ENCODE peak calls at places on chromosomes 16 and 17, in five cellular contexts. O, Z, X, D and U are unnamed samples.

GRCh38 chr17:12553625-12554024 is 112.1 kb upstream of the MYOCD start:
- DNase-seq in O (no peak), Z (no peak), X (no peak), D (no peak), U (no peak)

GRCh38 chr17:59165933-59166342 is 10.4 kb downstream of the PRR11 start:
- DNase-seq in O (peak; percentile 46), Z (peak; percentile 77), X (peak; percentile 19), D (peak; percentile 51), U (peak; percentile 72)

GRCh38 chr16:81779540-81780320 is 639 bp downstream of the PLCG2 start:
- DNase-seq in O (no peak), Z (no peak), X (no peak), D (peak; percentile 55), U (no peak)

GRCh38 chr17:35184274-35184673 is 9.9 kb downstream of the SLC35G3 start:
- DNase-seq in O (no peak), Z (no peak), X (no peak), D (no peak), U (no peak)

GRCh38 chr17:14352139-14352538 is 51.3 kb downstream of the HS3ST3B1 start:
- DNase-seq in O (no peak), Z (no peak), X (no peak), D (no peak), U (no peak)

GRCh38 chr17:17820046-17820445 is 16.7 kb downstream of the SREBF1 start:
- DNase-seq in O (no peak), Z (no peak), X (no peak), D (no peak), U (no peak)

GRCh38 chr16:89923640-89924297 is 627 bp downstream of the TUBB3 start:
- DNase-seq in O (peak; percentile 64), Z (no peak), X (no peak), D (peak; percentile 61), U (no peak)

GRCh38 chr17:79026345-79027273 is 2.6 kb downstream of the C1QTNF1 start:
- DNase-seq in O (no peak), Z (no peak), X (no peak), D (no peak), U (no peak)

GRCh38 chr17:16215965-16216316 is 607 bp upstream of the NCOR1 start:
- DNase-seq in O (no peak), Z (no peak), X (no peak), D (no peak), U (no peak)

GRCh38 chr17:48012151-48012520 is 25.5 kb downstream of the COPZ2 start:
- DNase-seq in O (peak; percentile 85), Z (no peak), X (peak; percentile 54), D (peak; percentile 84), U (peak; percentile 39)

GRCh38 chr16:22321340-22322001 is 24.3 kb downstream of the POLR3E start:
- DNase-seq in O (peak; percentile 53), Z (peak; percentile 37), X (peak; percentile 64), D (peak; percentile 70), U (peak; percentile 48)

GRCh38 chr17:8100149-8100548 is 12.6 kb upstream of the ALOX12B start:
- DNase-seq in O (no peak), Z (no peak), X (no peak), D (no peak), U (no peak)

GRCh38 chr16:2027024-2028010 is 615 bp downstream of the NHERF2 start:
- DNase-seq in O (peak; percentile 62), Z (no peak), X (no peak), D (no peak), U (no peak)

GRCh38 chr16:27529962-27530361 is 19.8 kb downstream of the GTF3C1 start:
- DNase-seq in O (no peak), Z (no peak), X (no peak), D (no peak), U (no peak)

GRCh38 chr17:58525239-58525638 is 10.8 kb upstream of the MTMR4 start:
- DNase-seq in O (peak; percentile 27), Z (no peak), X (no peak), D (no peak), U (no peak)

GRCh38 chr17:2054262-2054739 is 602 bp upstream of the HIC1 start:
- DNase-seq in O (peak; percentile 52), Z (no peak), X (no peak), D (no peak), U (no peak)

GRCh38 chr17:44933824-44934744 is 13.5 kb downstream of the KIF18B start:
- DNase-seq in O (no peak), Z (no peak), X (no peak), D (no peak), U (no peak)

GRCh38 chr17:67759355-67760171 is 41.8 kb downstream of the NOL11 start:
- DNase-seq in O (no peak), Z (no peak), X (no peak), D (no peak), U (no peak)

GRCh38 chr17:60390223-60390622 is 1.7 kb downstream of the USP32 start:
- DNase-seq in O (no peak), Z (peak; percentile 29), X (no peak), D (no peak), U (no peak)